ENCODE peak calls at places on chromosomes 2 and 18, in five cellular contexts. W is IMR-90, U is A549, A is SK-N-SH, C is GM12878. D is an unnamed sample.

GRCh38 chr2:108965540-108966299 is 23.3 kb downstream of the EDAR start:
- DNase-seq in C (no peak), U (no peak), W (no peak), A (no peak), D (no peak)

GRCh38 chr2:74632939-74633312 is 15.2 kb downstream of the M1AP start:
- DNase-seq in A (no peak), U (no peak), W (no peak), C (no peak), D (no peak)

GRCh38 chr2:240959214-240959940 is 39.0 kb upstream of the SNED1 start:
- DNase-seq in C (no peak), A (peak), W (no peak), U (no peak), D (no peak)

GRCh38 chr2:191499050-191499449 is 178.9 kb upstream of the NABP1 start:
- DNase-seq in A (no peak), W (no peak), U (no peak), C (no peak), D (no peak)

GRCh38 chr2:21382980-21383520 is 259.3 kb downstream of the TDRD15 start:
- DNase-seq in U (no peak), W (no peak), C (no peak), A (no peak), D (no peak)

GRCh38 chr2:28134262-28134812 is 243.8 kb downstream of the BABAM2 start:
- DNase-seq in C (no peak), A (no peak), W (no peak), U (peak), D (no peak)

GRCh38 chr2:233210843-233211600 is 40.5 kb upstream of the ATG16L1 start:
- DNase-seq in A (no peak), C (no peak), U (no peak), W (peak), D (no peak)

GRCh38 chr2:141493936-141494335 is 636.9 kb downstream of the LRP1B start:
- DNase-seq in W (no peak), A (no peak), C (no peak), U (no peak), D (no peak)

GRCh38 chr18:47261902-47262301 is 10.4 kb upstream of the SKOR2 start:
- DNase-seq in W (no peak), A (no peak), C (no peak), U (no peak), D (no peak)

GRCh38 chr2:40653829-40654228 is 201.9 kb upstream of the SLC8A1 start:
- DNase-seq in U (no peak), W (peak), A (no peak), C (no peak), D (no peak)

GRCh38 chr18:76687271-76688006 is 134.9 kb upstream of the ZNF236 start:
- DNase-seq in W (peak), A (no peak), U (no peak), C (no peak), D (no peak)

GRCh38 chr2:144894612-144895300 is 374.8 kb upstream of the ZEB2 start:
- DNase-seq in C (no peak), A (no peak), W (no peak), U (no peak), D (no peak)

GRCh38 chr2:236673823-236674185 is 104.2 kb downstream of the ACKR3 start:
- DNase-seq in W (no peak), A (no peak), U (no peak), C (no peak), D (no peak)

GRCh38 chr2:24565537-24565936 is 74.5 kb downstream of the NCOA1 start:
- DNase-seq in U (no peak), W (no peak), A (no peak), C (no peak), D (no peak)

GRCh38 chr2:12317853-12318426 is 398.8 kb upstream of the TRIB2 start:
- DNase-seq in W (peak), C (no peak), A (no peak), U (no peak), D (no peak)

GRCh38 chr18:57426187-57426586 is 9.0 kb upstream of the ONECUT2 start:
- DNase-seq in A (no peak), C (no peak), W (no peak), U (no peak), D (no peak)

GRCh38 chr2:64220906-64221659 is 76.9 kb upstream of the PELI1 start:
- DNase-seq in C (no peak), U (no peak), W (no peak), A (no peak), D (no peak)

GRCh38 chr2:202237787-202238233 is 587 bp downstream of the SUMO1 start:
- DNase-seq in W (peak), U (peak), A (peak), C (no peak), D (no peak)

GRCh38 chr18:45602926-45603325 is 12.3 kb upstream of the SLC14A2 start:
- DNase-seq in W (no peak), U (no peak), A (no peak), C (no peak), D (no peak)

GRCh38 chr2:239028253-239028619 is 180.4 kb downstream of the TWIST2 start:
- DNase-seq in W (no peak), U (no peak), C (no peak), A (no peak), D (no peak)

GRCh38 chr2:12457831-12458230 is 258.9 kb upstream of the TRIB2 start:
- DNase-seq in C (no peak), W (peak), A (no peak), U (no peak), D (no peak)

GRCh38 chr2:73156539-73157124 is 43.9 kb upstream of the RAB11FIP5 start:
- DNase-seq in A (peak), U (peak), C (no peak), W (peak), D (peak)

GRCh38 chr2:80153151-80153550 is 151.4 kb downstream of the LRRTM1 start:
- DNase-seq in A (no peak), W (no peak), C (no peak), U (no peak), D (no peak)

GRCh38 chr18:6917082-6917481 is 187.6 kb downstream of the ARHGAP28 start:
- DNase-seq in C (no peak), A (no peak), U (no peak), W (peak), D (no peak)

GRCh38 chr2:19330436-19330835 is 28.0 kb downstream of the OSR1 start:
- DNase-seq in W (no peak), A (no peak), C (no peak), U (no peak), D (no peak)

GRCh38 chr2:61993422-61994024 is 88.0 kb downstream of the COMMD1 start:
- DNase-seq in W (peak), A (peak), U (peak), C (peak), D (peak)

GRCh38 chr18:49183921-49184320 is 233.2 kb upstream of the SMAD7 start:
- DNase-seq in C (no peak), A (no peak), U (no peak), W (peak), D (no peak)
- TF ChIP-seq RCOR1 in C (no peak), A (no peak), U (no peak), W (no peak), D (no peak)

GRCh38 chr2:162925595-162925994 is 87.0 kb upstream of the KCNH7 start:
- DNase-seq in U (no peak), C (no peak), W (no peak), A (no peak), D (no peak)
- H3K4me3 ChIP-seq in U (no peak), C (no peak), W (no peak), A (no peak), D (no peak)

GRCh38 chr2:8168007-8168717 is 513.7 kb upstream of the ID2 start:
- DNase-seq in C (no peak), W (no peak), A (no peak), U (no peak), D (no peak)

GRCh38 chr2:8170552-8170951 is 511.3 kb upstream of the ID2 start:
- DNase-seq in C (no peak), W (no peak), U (no peak), A (no peak), D (no peak)

GRCh38 chr2:8170954-8171353 is 510.9 kb upstream of the ID2 start:
- DNase-seq in C (no peak), U (no peak), A (no peak), W (no peak), D (no peak)

GRCh38 chr2:8168876-8169275 is 513.0 kb upstream of the ID2 start:
- DNase-seq in A (no peak), C (no peak), W (peak), U (no peak), D (no peak)

GRCh38 chr2:8169443-8169842 is 512.4 kb upstream of the ID2 start:
- DNase-seq in U (no peak), W (peak), A (no peak), C (no peak), D (no peak)
- TF ChIP-seq RCOR1 in U (no peak), W (no peak), A (no peak), C (no peak), D (no peak)

DNA sequence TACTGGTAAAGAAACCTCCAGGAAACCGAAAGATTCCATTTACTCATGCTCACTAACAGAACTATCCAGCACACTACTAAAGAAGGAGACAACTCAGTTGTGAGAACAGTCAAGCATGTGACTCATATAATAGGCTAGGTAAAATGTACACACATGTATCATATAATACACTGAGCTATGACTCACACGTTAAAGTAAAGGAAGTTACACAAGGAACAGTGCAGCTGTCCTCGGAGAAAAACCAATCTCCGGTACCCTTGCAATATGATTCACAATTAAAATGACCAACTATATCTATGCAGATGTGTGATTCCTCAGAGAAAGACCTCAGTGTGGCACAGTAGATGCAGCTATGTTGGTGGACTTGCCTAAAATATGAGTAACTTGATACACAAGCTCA is 76.6 kb downstream of the STRN start:
- DNase-seq in W (peak), A (no peak), C (no peak), U (peak), D (no peak)
- H3K4me3 ChIP-seq in W (peak), A (peak), C (no peak), U (peak), D (no peak)

DNA sequence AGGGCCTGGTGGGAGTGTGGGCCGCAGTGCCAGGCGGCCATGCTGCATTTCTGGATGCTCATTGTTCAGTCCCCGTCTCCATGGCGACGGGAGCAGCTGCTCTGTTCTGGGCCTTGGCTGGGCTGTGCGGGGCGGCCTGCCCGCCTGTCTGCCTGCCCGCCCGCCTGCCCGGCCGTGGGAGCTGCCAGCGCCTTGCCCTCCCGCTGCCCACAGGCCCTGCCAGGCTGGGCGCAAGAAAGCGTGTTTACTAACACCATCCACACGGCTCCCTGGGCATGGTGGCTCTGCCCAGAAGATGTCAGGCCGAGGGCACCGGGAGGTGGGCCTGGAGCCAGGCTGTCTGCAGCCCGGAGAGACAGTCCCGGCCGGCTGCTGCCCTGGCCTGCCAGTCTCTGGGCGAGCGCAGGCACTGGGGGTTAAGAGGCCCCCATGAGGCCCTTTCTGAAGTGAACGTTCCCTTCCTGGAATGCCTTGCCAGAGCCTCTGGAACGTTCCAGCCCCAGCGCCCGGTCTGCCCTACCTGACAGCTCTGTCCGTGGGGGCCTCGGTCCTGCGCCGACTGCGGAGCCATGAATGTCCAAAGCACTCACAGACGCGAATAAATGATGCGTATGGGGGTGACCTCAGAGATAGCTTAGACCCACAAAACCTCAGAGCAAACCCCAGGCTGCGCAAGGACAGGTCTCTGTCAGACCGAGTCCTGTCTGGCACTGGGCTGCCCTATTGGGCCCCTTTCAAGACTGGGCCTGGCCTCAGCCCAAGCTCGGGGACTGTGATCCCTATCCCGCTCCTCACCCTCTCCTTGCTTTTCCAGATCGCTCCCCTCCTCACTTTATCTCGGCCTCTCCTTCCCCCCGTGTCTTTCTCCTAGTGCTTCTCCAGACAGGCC is 44.3 kb downstream of the MYCN start:
- DNase-seq in U (no peak), A (peak), C (no peak), W (no peak), D (no peak)
- TF ChIP-seq RCOR1 in U (no peak), A (no peak), C (no peak), W (no peak), D (no peak)

GRCh38 chr2:98736464-98736889 is 5.5 kb upstream of the MGAT4A start:
- DNase-seq in U (peak), C (no peak), W (no peak), A (no peak), D (no peak)
- H3K4me3 ChIP-seq in U (no peak), C (no peak), W (no peak), A (no peak), D (no peak)

DNA sequence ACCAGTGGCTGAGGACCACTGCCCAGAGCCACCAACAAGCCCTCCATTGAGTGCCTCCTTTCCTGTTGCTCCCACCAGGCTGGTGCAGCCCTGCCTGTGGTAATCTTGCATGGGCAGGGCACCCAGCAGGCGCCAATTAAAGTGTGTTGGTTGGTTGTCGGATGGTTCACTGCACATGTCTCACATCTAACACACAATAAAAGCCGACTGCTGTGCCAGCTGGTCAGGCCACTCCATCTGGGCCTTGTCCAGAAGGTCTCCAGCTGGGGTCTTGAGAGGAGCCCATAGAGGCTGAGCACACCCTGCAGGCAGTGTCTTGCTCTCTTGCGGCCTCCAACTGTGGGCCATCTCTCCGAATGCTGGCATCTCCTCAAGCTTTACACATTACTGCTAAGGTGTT is 494.8 kb upstream of the KLHL29 start:
- DNase-seq in U (no peak), C (no peak), W (no peak), A (no peak), D (no peak)
- TF ChIP-seq RCOR1 in U (no peak), C (no peak), W (no peak), A (no peak), D (no peak)

DNA sequence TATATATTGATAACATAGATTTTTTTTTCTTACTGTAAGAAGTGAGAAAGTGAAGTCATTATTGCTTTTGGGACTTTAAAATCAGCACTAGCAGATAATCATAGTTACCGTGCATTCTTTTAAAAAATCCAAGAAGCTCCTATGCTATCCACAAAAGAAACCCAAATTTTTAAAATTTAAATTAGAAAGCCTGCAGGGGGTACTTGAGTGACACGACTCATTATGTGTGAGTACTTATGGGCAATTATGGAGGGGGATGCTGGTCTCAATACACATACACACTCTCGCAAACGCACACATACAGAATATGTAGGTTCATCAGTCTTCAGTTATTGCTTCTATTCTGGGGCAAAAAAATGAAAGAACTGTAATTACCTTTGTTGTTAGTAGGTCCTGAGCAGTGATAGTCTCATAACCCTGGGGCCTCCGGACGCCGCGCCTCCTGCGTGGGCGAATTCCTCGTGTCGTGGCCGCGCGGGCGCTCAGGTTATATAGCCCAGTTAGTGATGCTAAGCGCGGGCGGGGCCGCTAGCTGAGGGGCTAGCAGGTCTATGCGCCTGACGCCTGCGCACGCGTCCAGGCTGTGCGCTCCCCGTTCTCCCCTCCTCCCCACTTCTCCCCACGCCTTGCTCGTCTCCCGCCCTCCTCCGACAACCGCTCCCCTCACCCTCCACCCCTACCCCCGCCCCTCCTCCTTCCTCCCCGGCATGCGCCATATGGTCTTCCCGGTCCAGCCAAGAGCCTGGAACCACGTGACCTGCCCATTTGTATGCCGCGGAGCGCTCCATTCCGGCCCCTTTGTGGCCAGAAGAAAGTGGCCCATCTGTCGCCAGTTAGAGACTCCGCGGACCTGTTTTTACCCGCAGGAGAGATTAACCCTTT is at the start of gene NEUROD1:
- DNase-seq in A (peak), W (no peak), C (no peak), U (peak), D (no peak)
- H3K4me3 ChIP-seq in A (peak), W (no peak), C (peak), U (peak), D (no peak)

GRCh38 chr2:163664610-163665009 is 71.2 kb downstream of the FIGN start:
- DNase-seq in W (peak), C (no peak), A (no peak), U (peak), D (no peak)
- TF ChIP-seq RCOR1 in W (no peak), C (no peak), A (no peak), U (no peak), D (no peak)

DNA sequence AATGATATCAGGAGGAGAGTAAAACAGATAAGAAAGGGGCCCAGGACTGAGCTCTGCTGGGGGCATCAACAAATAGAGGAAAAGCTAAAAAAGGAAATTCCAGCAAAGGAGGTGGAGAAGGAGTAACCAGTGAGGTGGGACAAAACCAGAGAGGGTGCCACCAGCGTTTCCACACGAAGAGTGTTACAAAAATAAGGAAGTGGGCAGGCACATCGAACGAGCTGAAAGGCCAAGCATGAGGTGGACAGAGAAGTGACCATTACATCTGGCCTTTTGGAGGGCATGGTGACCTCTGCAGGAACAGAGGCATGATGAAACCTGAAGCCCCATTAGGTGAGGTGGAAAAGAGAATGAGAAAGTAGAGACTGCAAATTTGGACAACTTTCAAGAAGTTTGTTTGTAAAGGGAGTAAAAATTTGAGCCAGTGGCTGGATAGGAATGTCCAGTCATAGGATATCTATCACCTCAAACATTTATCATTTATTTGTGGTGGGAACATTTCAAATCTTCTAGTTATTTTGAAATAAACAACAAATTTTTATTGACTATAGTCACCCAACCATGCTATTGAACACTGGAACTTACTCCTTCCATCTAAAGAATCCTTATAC is 18.4 kb upstream of the VIT start:
- DNase-seq in W (peak), C (no peak), A (no peak), U (no peak), D (no peak)
- H3K4me3 ChIP-seq in W (no peak), C (no peak), A (no peak), U (no peak), D (no peak)

D was measured in K562.